ENCODE peak calls at places on chromosomes 11 and 22, in four cellular contexts. F is neural progenitor cell, H is MM.1S, A is PC-3. V is an unnamed sample. For H3K9me3, the result is how much of the 10 kb centered on the place peaks cover.

GRCh38 chr22:45105281-45105700 is 58.4 kb upstream of the NUP50 start:
- DNase-seq in F (no peak), H (no peak), A (peak), V (peak)

GRCh38 chr11:93221539-93221938 is 23.7 kb upstream of the SLC36A4 start:
- DNase-seq in A (no peak), H (no peak), F (no peak), V (no peak)

GRCh38 chr22:50576806-50577696 is 1.2 kb downstream of the CPT1B start:
- DNase-seq in A (no peak), H (no peak), F (no peak), V (no peak)

GRCh38 chr22:47484960-47485571 is 722.6 kb downstream of the TBC1D22A start:
- DNase-seq in H (no peak), F (no peak), A (no peak), V (no peak)

GRCh38 chr11:79413258-79413657 is 27.6 kb downstream of the TENM4 start:
- DNase-seq in A (no peak), F (peak), H (no peak), V (peak)

GRCh38 chr11:128686745-128687177 is 7.1 kb upstream of the FLI1 start:
- DNase-seq in H (peak), F (peak), A (peak), V (peak)

GRCh38 chr22:21605887-21606564 is 23.8 kb downstream of the YDJC start:
- DNase-seq in F (no peak), A (no peak), H (no peak), V (no peak)

GRCh38 chr11:75896843-75897419 is 81.9 kb downstream of the UVRAG start:
- DNase-seq in H (peak), A (peak), F (peak), V (peak)

GRCh38 chr22:50526849-50527801 is 1.7 kb upstream of the SCO2 start:
- DNase-seq in F (peak), A (peak), H (no peak), V (no peak)

GRCh38 chr22:22619765-22620414 is 24.5 kb upstream of the GGTLC2 start:
- DNase-seq in A (no peak), H (peak), F (no peak), V (no peak)

GRCh38 chr11:103542851-103543250 is 433.6 kb downstream of the DYNC2H1 start:
- DNase-seq in A (no peak), H (no peak), F (no peak), V (no peak)

GRCh38 chr11:124518900-124519541 is 24.4 kb downstream of the OR8B12 start:
- DNase-seq in H (no peak), A (no peak), F (no peak), V (peak)

GRCh38 chr11:31687256-31687655 is 123.9 kb downstream of the PAX6 start:
- DNase-seq in F (no peak), A (peak), H (no peak), V (peak)

GRCh38 chr11:101870510-101870909 is 44.3 kb upstream of the CEP126 start:
- DNase-seq in H (no peak), A (peak), F (no peak), V (peak)

GRCh38 chr11:57599381-57599780 is 1.9 kb downstream of the SERPING1 start:
- DNase-seq in A (no peak), H (no peak), F (no peak), V (no peak)

GRCh38 chr22:24926849-24927579 is 19.5 kb downstream of the LHFPL7 start:
- DNase-seq in F (no peak), H (no peak), A (peak), V (peak)

GRCh38 chr11:58027341-58027740 is 3.4 kb upstream of the OR6Q1 start:
- DNase-seq in F (no peak), A (no peak), H (no peak), V (peak)

GRCh38 chr11:130156108-130157022 is 3.2 kb upstream of the ST14 start:
- DNase-seq in A (peak), H (no peak), F (no peak), V (peak)

GRCh38 chr11:17744151-17744940 is 9.8 kb downstream of the KCNC1 start:
- DNase-seq in A (peak), H (no peak), F (no peak), V (peak)

GRCh38 chr11:126407682-126408288 is 52.3 kb downstream of the ST3GAL4 start:
- DNase-seq in H (no peak), A (no peak), F (no peak), V (no peak)

GRCh38 chr11:1153105-1153950 is 4.4 kb upstream of the MUC5AC start:
- DNase-seq in A (peak), H (no peak), F (no peak), V (peak)

GRCh38 chr11:97893612-97894011 is 1127.1 kb upstream of the CNTN5 start:
- DNase-seq in H (no peak), A (no peak), F (no peak), V (no peak)

GRCh38 chr22:47188337-47189055 is 426.0 kb downstream of the TBC1D22A start:
- DNase-seq in F (no peak), H (no peak), A (no peak), V (no peak)

GRCh38 chr11:121385693-121386092 is 66.4 kb upstream of the SORL1 start:
- DNase-seq in A (no peak), H (no peak), F (no peak), V (no peak)

GRCh38 chr11:121394785-121395184 is 57.3 kb upstream of the SORL1 start:
- DNase-seq in H (no peak), F (no peak), A (no peak), V (no peak)

GRCh38 chr11:121391914-121392313 is 60.2 kb upstream of the SORL1 start:
- DNase-seq in F (no peak), H (no peak), A (peak), V (no peak)

GRCh38 chr11:121393855-121394254 is 58.3 kb upstream of the SORL1 start:
- DNase-seq in A (no peak), F (no peak), H (no peak), V (no peak)

GRCh38 chr11:121389651-121390050 is 62.5 kb upstream of the SORL1 start:
- DNase-seq in A (no peak), H (no peak), F (peak), V (peak)
- TF ChIP-seq EZH2phosphoT487 in A (no peak), H (no peak), F (no peak), V (no peak)

GRCh38 chr22:49365191-49365837 is 462.4 kb downstream of the BRD1 start:
- DNase-seq in F (no peak), A (no peak), H (no peak), V (no peak)

GRCh38 chr22:49368221-49368975 is 459.3 kb downstream of the BRD1 start:
- DNase-seq in A (no peak), F (no peak), H (no peak), V (no peak)

GRCh38 chr22:49365910-49366309 is 461.8 kb downstream of the BRD1 start:
- DNase-seq in A (no peak), F (no peak), H (no peak), V (no peak)

GRCh38 chr22:49366437-49366836 is 461.2 kb downstream of the BRD1 start:
- DNase-seq in A (no peak), F (no peak), H (no peak), V (no peak)

GRCh38 chr22:49367016-49367697 is 460.5 kb downstream of the BRD1 start:
- DNase-seq in H (no peak), F (peak), A (no peak), V (no peak)
- H3K9me3 ChIP-seq in H (under half), F (under half), A (under half), V (under half)

GRCh38 chr22:36387664-36387913 is 178 bp downstream of the MYH9 start:
- DNase-seq in H (no peak), F (no peak), A (no peak), V (no peak)
- H3K9ac ChIP-seq in H (peak), F (peak), A (peak), V (peak)

GRCh38 chr11:91100432-91100831 is 877.6 kb upstream of the CHORDC1 start:
- DNase-seq in F (no peak), H (no peak), A (peak), V (no peak)
- TF ChIP-seq EZH2phosphoT487 in F (no peak), H (no peak), A (no peak), V (no peak)

DNA sequence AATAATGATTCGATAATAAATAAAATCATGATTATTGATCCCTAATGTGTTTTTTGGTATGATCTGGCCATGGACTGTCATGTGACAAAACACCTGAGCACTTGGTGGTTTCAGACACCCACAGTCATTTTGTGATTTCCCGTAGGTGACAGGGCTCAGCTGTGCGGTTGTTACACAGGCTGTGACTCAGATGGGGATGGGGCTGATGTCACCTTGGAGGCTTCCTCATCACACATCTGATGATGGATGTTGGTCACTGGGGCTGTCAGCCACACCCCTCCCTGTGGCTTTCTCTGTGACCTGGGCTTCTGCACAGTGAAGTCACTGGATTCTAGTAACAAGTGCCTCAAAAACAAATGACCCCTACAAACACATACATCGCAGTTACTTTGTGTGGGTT is 995.1 kb downstream of the BRD1 start:
- DNase-seq in F (no peak), H (peak), A (no peak), V (no peak)
- H3K9me3 ChIP-seq in F (under half), H (under half), A (under half), V (under half)